ENCODE peak calls at places on chromosomes 11 and 22, in seven cellular contexts. D is PC-3, Q is IMR-90, J is astrocyte, H is NT2/D1, O is mesenchymal stem cell, M is HCT116. G is an unnamed sample.

GRCh38 chr11:61482513-61482912 is 26.0 kb upstream of the LRRC10B start:
- DNase-seq in M (no peak), J (no peak), Q (no peak), D (peak; percentile 37), H (peak; percentile 57), O (no peak), G (no peak)

GRCh38 chr22:11360632-11361031 is 4167.4 kb upstream of the OR11H1 start:
- DNase-seq in M (no peak), J (no peak), Q (no peak), H (no peak), O (no peak), D (no peak), G (no peak)

GRCh38 chr22:24810043-24810749 is 4.2 kb downstream of the SGSM1 start:
- DNase-seq in M (no peak), D (no peak), J (no peak), H (peak; percentile 36), O (no peak), Q (no peak), G (no peak)

GRCh38 chr22:44392446-44392921 is 79.7 kb upstream of the SHISAL1 start:
- DNase-seq in D (peak; percentile 69), J (peak; percentile 23), Q (peak; percentile 11), M (no peak), O (no peak), H (no peak), G (no peak)

GRCh38 chr11:12598330-12599256 is 75.6 kb upstream of the TEAD1 start:
- DNase-seq in J (peak; percentile 72), O (peak; percentile 55), M (no peak), D (no peak), H (no peak), Q (peak; percentile 59), G (peak; percentile 76)

GRCh38 chr22:18034076-18034475 is 9.7 kb upstream of the MICAL3 start:
- DNase-seq in Q (no peak), J (no peak), D (no peak), O (no peak), M (no peak), H (no peak), G (no peak)

GRCh38 chr11:59555601-59556114 is 44.3 kb downstream of the OR4D9 start:
- DNase-seq in H (no peak), O (no peak), D (no peak), Q (no peak), J (no peak), M (no peak), G (no peak)

GRCh38 chr22:50141891-50142363 is 28.6 kb upstream of the PANX2 start:
- DNase-seq in J (no peak), O (peak; percentile 44), M (no peak), D (no peak), H (no peak), Q (peak; percentile 52), G (no peak)

GRCh38 chr22:22583030-22583429 is 24.0 kb upstream of the PRAME start:
- DNase-seq in M (no peak), D (no peak), Q (no peak), J (no peak), H (no peak), O (no peak), G (no peak)

GRCh38 chr11:36131719-36132349 is 157.4 kb downstream of the COMMD9 start:
- DNase-seq in O (peak; percentile 59), J (no peak), Q (peak; percentile 63), H (peak; percentile 54), D (peak; percentile 29), M (no peak), G (peak; percentile 3)

GRCh38 chr22:27990879-27991278 is 71.8 kb upstream of the PITPNB start:
- DNase-seq in O (peak; percentile 49), J (no peak), Q (peak; percentile 8), H (peak; percentile 23), D (peak; percentile 6), M (peak; percentile 32), G (no peak)

GRCh38 chr11:111123463-111124398 is 121.8 kb upstream of the POU2AF2 start:
- DNase-seq in Q (no peak), D (no peak), J (no peak), O (no peak), H (no peak), M (no peak), G (no peak)

GRCh38 chr11:35146074-35146521 is 7.1 kb downstream of the CD44 start:
- DNase-seq in Q (no peak), J (no peak), D (peak; percentile 54), H (no peak), O (peak; percentile 5), M (no peak), G (no peak)

GRCh38 chr11:82796970-82797594 is 63.4 kb upstream of the FAM181B start:
- DNase-seq in J (no peak), H (no peak), O (no peak), D (no peak), Q (no peak), M (no peak), G (peak; percentile 14)

GRCh38 chr11:43580735-43581369 is 99.7 kb upstream of the HSD17B12 start:
- DNase-seq in D (no peak), Q (peak; percentile 24), J (no peak), M (no peak), O (no peak), H (no peak), G (no peak)

GRCh38 chr11:40203606-40204005 is 1255.8 kb downstream of the LRRC4C start:
- DNase-seq in D (no peak), M (no peak), J (no peak), Q (no peak), H (no peak), O (no peak), G (no peak)
- H3K9ac ChIP-seq in D (no peak overlapping the region), M (no peak overlapping the region), J (no peak overlapping the region), Q (no peak overlapping the region), H (no peak overlapping the region), O (no peak overlapping the region), G (no peak overlapping the region)

DNA sequence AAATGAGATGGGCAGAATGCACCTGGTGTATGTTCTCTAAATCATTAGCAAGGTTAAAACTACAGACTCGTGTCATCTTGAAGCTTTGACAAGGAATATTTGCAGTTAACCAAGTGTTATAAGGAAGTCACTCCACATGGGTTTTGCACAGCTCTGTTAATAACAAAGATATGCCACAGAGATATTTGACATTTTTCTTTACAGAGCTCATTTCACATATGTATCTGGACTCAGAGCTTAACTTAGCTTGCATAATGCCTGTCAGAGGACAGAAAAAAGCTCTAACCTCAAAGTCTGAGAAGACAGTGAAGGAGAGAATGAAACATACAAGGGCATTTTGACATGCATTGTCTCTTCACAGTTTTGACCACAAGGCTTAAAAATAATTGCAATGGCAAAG is 105.5 kb downstream of the C11orf87 start:
- DNase-seq in D (no peak), Q (peak; percentile 16), H (no peak), J (peak; percentile 34), M (no peak), O (peak; percentile 13), G (no peak)
- H3K9ac ChIP-seq in D (no peak overlapping the region), Q (no peak overlapping the region), H (no peak overlapping the region), J (no peak overlapping the region), M (no peak overlapping the region), O (no peak overlapping the region), G (no peak overlapping the region)

DNA sequence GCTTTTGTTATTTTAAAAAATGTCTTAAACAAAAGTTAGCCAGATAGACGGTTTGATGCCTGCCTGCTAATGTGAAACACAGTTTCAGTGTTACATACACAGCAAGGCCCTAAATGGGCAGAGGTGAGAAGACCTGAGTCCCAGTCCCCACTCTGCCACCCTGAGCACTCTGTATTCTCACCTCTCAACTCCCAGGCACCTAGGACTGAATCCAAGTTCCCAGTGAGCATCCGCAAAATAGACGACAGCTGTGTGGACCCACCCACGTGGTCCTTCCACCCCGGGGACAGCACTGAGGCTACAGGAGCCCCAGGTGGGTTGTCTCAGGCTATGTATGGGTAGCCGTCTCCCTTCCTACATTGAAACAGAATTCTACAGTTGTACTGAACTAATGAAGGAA is 111.5 kb downstream of the RPL27A start:
- DNase-seq in M (no peak), J (no peak), D (no peak), Q (no peak), H (no peak), O (no peak), G (no peak)
- H3K9ac ChIP-seq in M (no peak overlapping the region), J (no peak overlapping the region), D (no peak overlapping the region), Q (no peak overlapping the region), H (no peak overlapping the region), O (no peak overlapping the region), G (no peak overlapping the region)

GRCh38 chr11:70129051-70129592 is 51.0 kb downstream of the ANO1 start:
- DNase-seq in H (no peak), D (no peak), O (no peak), Q (no peak), J (no peak), M (no peak), G (no peak)
- H3K9ac ChIP-seq in H (peak overlapping the region; percentile 61), D (no peak overlapping the region), O (no peak overlapping the region), Q (no peak overlapping the region), J (no peak overlapping the region), M (no peak overlapping the region), G (no peak overlapping the region)

GRCh38 chr11:6002202-6002699 is 4.5 kb downstream of the OR56A4 start:
- DNase-seq in M (no peak), J (no peak), D (no peak), Q (no peak), O (no peak), H (no peak), G (no peak)
- H3K9ac ChIP-seq in M (no peak overlapping the region), J (no peak overlapping the region), D (no peak overlapping the region), Q (no peak overlapping the region), O (no peak overlapping the region), H (no peak overlapping the region), G (no peak overlapping the region)

DNA sequence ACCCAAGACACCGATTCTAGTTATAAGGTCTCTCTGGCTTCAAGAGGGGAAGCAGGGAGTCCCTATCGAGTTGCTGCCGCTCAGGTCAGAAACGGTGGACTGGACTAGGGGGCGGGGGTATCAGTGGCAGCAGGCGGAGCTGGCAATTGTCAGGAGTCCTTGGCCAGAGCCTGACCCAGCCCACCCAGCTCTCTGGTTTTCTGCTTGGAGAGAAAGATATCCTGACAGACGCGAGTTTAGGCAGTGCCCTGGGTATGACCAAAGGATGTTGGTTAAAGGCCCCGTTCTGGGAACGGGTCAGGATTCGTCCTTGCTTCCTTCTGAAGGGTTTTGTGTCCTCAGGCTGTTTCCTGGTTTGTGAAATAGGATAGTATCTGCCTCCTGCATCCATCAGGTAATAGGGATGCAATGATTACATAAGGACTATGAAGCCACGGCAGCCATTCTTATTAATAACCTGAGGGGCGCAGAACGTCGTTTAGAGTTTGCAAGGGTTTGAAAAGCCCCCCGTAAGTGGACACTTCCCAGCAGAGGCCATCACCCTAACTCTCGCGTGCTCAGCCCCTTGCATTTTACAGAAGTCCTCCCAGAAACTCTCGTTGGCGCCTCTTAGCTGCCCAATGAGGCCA is 700 bp upstream of the DEPDC5 start:
- DNase-seq in H (no peak), Q (no peak), O (peak; percentile 46), J (no peak), D (peak; percentile 5), M (no peak), G (no peak)
- H3K9ac ChIP-seq in H (peak overlapping the region; percentile 67), Q (peak overlapping the region; percentile 78), O (peak overlapping the region; percentile 94), J (peak overlapping the region; percentile 93), D (peak overlapping the region; percentile 88), M (peak overlapping the region; percentile 79), G (peak overlapping the region; percentile 91)